ENCODE peak calls at places on chromosome 4, in eight cellular contexts. P, Z, K, B, O, G, R and I are unnamed samples.

GRCh38 chr4:128228021-128228571 is 59.5 kb downstream of the PGRMC2 start:
- DNase-seq in P (no peak), Z (no peak), K (no peak), B (no peak), O (no peak), G (no peak), R (no peak), I (no peak)

GRCh38 chr4:31084806-31085416 is 364.7 kb downstream of the PCDH7 start:
- DNase-seq in P (no peak), Z (no peak), K (no peak), B (no peak), O (peak; percentile 51), G (no peak), R (no peak), I (no peak)

GRCh38 chr4:17613761-17614415 is 553 bp upstream of the MED28 start:
- DNase-seq in P (no peak), Z (peak; percentile 87), K (peak; percentile 56), B (no peak), O (peak; percentile 6), G (no peak), R (no peak), I (no peak)

GRCh38 chr4:152540293-152540674 is 4.4 kb upstream of the FBXW7 start:
- DNase-seq in P (no peak), Z (no peak), K (no peak), B (no peak), O (peak; percentile 14), G (no peak), R (no peak), I (no peak)

GRCh38 chr4:61828960-61829359 is 628.8 kb downstream of the ADGRL3 start:
- DNase-seq in P (no peak), Z (no peak), K (no peak), B (no peak), O (no peak), G (no peak), R (no peak), I (no peak)

GRCh38 chr4:25437951-25438350 is 60.9 kb downstream of the ANAPC4 start:
- DNase-seq in P (no peak), Z (no peak), K (no peak), B (no peak), O (no peak), G (no peak), R (no peak), I (no peak)

GRCh38 chr4:134144337-134144736 is 57.3 kb downstream of the PABPC4L start:
- DNase-seq in P (no peak), Z (no peak), K (no peak), B (no peak), O (no peak), G (no peak), R (no peak), I (no peak)

GRCh38 chr4:9988349-9988748 is 32.9 kb downstream of the SLC2A9 start:
- DNase-seq in P (no peak), Z (no peak), K (no peak), B (no peak), O (no peak), G (no peak), R (no peak), I (no peak)

GRCh38 chr4:187098429-187098828 is 374.8 kb upstream of the FAT1 start:
- DNase-seq in P (no peak), Z (no peak), K (no peak), B (no peak), O (no peak), G (no peak), R (no peak), I (no peak)

GRCh38 chr4:111963158-111963557 is 182.1 kb upstream of the FAM241A start:
- DNase-seq in P (no peak), Z (no peak), K (no peak), B (no peak), O (no peak), G (no peak), R (no peak), I (no peak)

GRCh38 chr4:71732706-71733105 is 51.2 kb downstream of the GC start:
- DNase-seq in P (no peak), Z (peak; percentile 58), K (no peak), B (no peak), O (peak; percentile 49), G (no peak), R (no peak), I (no peak)

GRCh38 chr4:118345813-118346212 is 7.0 kb downstream of the PRSS12 start:
- DNase-seq in P (no peak), Z (peak; percentile 46), K (no peak), B (no peak), O (no peak), G (no peak), R (no peak), I (no peak)

GRCh38 chr4:145716200-145716599 is 36.3 kb downstream of the C4orf51 start:
- DNase-seq in P (no peak), Z (peak; percentile 54), K (no peak), B (no peak), O (no peak), G (no peak), R (no peak), I (no peak)

GRCh38 chr4:164501074-164501473 is 252.9 kb upstream of the SMIM31 start:
- DNase-seq in P (no peak), Z (no peak), K (no peak), B (no peak), O (no peak), G (no peak), R (no peak), I (no peak)

GRCh38 chr4:26032572-26033320 is 118.7 kb downstream of the SMIM20 start:
- DNase-seq in P (no peak), Z (peak; percentile 91), K (no peak), B (peak; percentile 30), O (no peak), G (no peak), R (no peak), I (no peak)

GRCh38 chr4:147678796-147679549 is 5.0 kb downstream of the PRMT9 start:
- DNase-seq in P (peak; percentile 39), Z (peak; percentile 41), K (no peak), B (no peak), O (peak; percentile 17), G (no peak), R (no peak), I (no peak)

GRCh38 chr4:40506492-40506891 is 123.2 kb downstream of the RBM47 start:
- DNase-seq in P (no peak), Z (no peak), K (no peak), B (no peak), O (no peak), G (no peak), R (no peak), I (no peak)

GRCh38 chr4:21454196-21454595 is 494.4 kb downstream of the KCNIP4 start:
- DNase-seq in P (no peak), Z (no peak), K (no peak), B (no peak), O (no peak), G (no peak), R (no peak), I (no peak)

DNA sequence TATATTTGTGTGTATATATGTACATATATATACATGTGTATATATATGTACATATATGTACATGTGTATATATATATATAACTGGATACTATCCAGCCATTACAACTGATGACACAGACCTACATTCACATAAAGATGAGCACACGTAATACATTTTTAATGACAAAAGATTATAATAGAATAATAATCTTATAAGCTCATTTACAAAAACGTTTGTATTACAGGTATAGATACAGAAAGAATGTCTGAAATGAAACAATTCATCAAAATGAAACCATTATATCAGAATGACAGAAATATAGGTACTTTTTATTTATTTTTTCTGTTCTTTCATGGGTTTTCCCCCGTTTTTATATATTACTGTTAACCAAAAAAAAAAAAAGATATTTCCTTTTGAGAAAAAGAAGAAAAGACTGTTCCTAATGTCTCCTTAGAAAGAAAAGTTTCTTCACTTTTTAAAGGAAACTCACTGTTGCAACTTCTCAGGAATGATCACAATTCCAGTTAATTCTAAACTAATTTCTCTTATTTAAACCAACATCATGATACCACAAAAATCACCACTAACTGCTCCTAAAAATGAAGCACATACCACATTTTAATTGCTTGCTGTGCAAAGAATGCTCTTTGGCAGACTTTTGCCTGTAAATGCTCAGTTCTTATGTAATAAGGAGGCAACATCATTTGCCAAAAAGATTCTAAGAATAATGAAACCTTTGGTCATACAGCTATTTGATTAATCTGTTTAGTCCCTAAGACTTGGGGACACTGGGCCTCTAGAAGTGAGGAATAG is 18.9 kb downstream of the LEF1 start:
- DNase-seq in P (no peak), Z (no peak), K (no peak), B (no peak), O (no peak), G (no peak), R (no peak), I (no peak)
- H3K36me3 ChIP-seq in P (no peaks in the 10 kb centered on the region), Z (no peaks in the 10 kb centered on the region), K (no peaks in the 10 kb centered on the region), B (no peaks in the 10 kb centered on the region), O (no peaks in the 10 kb centered on the region), G (no peaks in the 10 kb centered on the region), R (no peaks in the 10 kb centered on the region), I (no peaks in the 10 kb centered on the region)

DNA sequence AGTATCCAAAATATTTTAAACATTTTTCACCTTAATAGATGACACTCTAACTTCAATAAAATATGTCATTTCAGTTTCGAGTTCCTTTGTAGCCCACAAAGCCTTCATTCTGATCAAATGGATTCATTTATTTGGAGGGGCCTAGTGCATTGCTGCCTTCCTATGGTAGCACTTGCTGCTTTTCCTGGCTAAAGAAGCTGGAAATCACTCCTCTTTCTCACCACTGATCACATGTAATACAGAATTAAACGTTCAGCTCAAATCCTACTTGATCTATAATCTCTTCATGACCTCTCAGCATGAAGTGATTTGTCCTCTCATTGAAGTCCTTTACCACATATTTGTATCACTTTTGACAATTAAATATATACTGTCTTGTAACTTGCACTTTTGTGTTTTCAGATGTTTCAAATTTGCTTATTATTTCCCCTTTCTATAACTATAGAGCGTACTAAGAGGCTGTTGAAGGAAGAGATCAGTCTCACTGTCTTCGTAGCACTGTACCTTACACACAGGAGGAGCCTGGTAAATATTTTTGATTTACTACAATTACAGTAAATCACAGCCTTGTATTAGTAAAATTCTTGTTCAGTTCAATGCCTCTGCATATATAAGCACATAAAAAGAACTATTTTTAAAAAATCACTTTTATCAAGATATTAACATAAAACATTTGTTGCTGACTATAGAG is 555 bp downstream of the CFI start:
- DNase-seq in P (no peak), Z (no peak), K (no peak), B (no peak), O (no peak), G (no peak), R (no peak), I (no peak)
- H3K4me3 ChIP-seq in P (no peak overlapping the region), Z (no peak overlapping the region), K (peak overlapping the region; percentile 57), B (no peak overlapping the region), O (no peak overlapping the region), G (peak overlapping the region; percentile 8), R (no peak overlapping the region), I (peak overlapping the region; percentile 48)

DNA sequence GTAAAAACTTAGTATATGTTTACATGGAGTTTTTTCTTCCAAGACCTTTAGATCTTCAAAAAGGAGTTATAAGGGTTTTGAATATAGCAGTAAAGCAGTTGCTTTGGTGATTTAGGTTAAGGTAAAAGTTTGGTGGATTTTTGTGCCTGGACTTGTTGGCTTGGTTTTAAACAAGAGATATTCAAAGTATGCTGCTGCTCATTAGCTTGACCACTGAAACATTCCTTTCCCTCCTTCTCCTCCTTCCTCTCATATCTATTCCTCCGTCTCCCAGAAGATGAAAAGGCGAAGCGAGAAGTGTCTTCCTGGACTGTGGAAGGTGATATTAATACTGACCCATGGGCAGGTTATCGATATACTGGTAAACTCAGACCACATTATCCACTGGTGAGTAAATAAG is 38.4 kb downstream of the METAP1 start:
- DNase-seq in P (no peak), Z (peak; percentile 19), K (no peak), B (no peak), O (no peak), G (no peak), R (no peak), I (no peak)
- H3K36me3 ChIP-seq in P (no peaks in the 10 kb centered on the region), Z (peaks cover 2% of the 10 kb centered on the region), K (no peaks in the 10 kb centered on the region), B (no peaks in the 10 kb centered on the region), O (peaks cover 19% of the 10 kb centered on the region), G (peaks cover 6% of the 10 kb centered on the region), R (no peaks in the 10 kb centered on the region), I (no peaks in the 10 kb centered on the region)

GRCh38 chr4:39353478-39354177 is 12.5 kb downstream of the RFC1 start:
- DNase-seq in P (no peak), Z (peak; percentile 39), K (no peak), B (no peak), O (peak; percentile 61), G (no peak), R (no peak), I (no peak)
- H3K4me3 ChIP-seq in P (no peak overlapping the region), Z (peak overlapping the region; percentile 17), K (peak overlapping the region; percentile 50), B (no peak overlapping the region), O (peak overlapping the region; percentile 48), G (peak overlapping the region; percentile 39), R (peak overlapping the region; percentile 24), I (peak overlapping the region; percentile 55)